ENCODE peak calls at places on chromosomes 16 and 17, in five cellular contexts. E is HCT116, B is H1, K is HepG2, U is SK-N-SH. O is an unnamed sample.

GRCh38 chr17:2904135-2904534 is 107.9 kb downstream of the RAP1GAP2 start:
- DNase-seq in E (no peak), B (no peak), K (no peak), U (peak; percentile 78), O (no peak)

GRCh38 chr16:8798174-8798527 is 512 bp downstream of the PMM2 start:
- DNase-seq in E (peak; percentile 2), B (no peak), K (peak; percentile 43), U (peak; percentile 29), O (no peak)

GRCh38 chr17:80129006-80129565 is 17.8 kb downstream of the EIF4A3 start:
- DNase-seq in E (no peak), B (no peak), K (no peak), U (no peak), O (peak; percentile 65)

GRCh38 chr17:13352747-13353415 is 248.8 kb downstream of the HS3ST3A1 start:
- DNase-seq in E (no peak), B (no peak), K (no peak), U (no peak), O (no peak)

GRCh38 chr16:67470314-67470713 is 10.6 kb downstream of the ATP6V0D1 start:
- DNase-seq in E (no peak), B (no peak), K (no peak), U (peak; percentile 61), O (peak; percentile 51)

GRCh38 chr17:9206160-9206988 is 185.1 kb downstream of the NTN1 start:
- DNase-seq in E (no peak), B (no peak), K (no peak), U (no peak), O (no peak)

GRCh38 chr17:2177235-2177811 is 122.4 kb downstream of the HIC1 start:
- DNase-seq in E (no peak), B (no peak), K (peak; percentile 80), U (no peak), O (no peak)

GRCh38 chr17:8176197-8176940 is at the start of gene TMEM107:
- DNase-seq in E (peak; percentile 74), B (peak; percentile 95), K (peak; percentile 80), U (peak; percentile 87), O (peak; percentile 86)

GRCh38 chr17:19312406-19312805 is 50.1 kb downstream of the B9D1 start:
- DNase-seq in E (no peak), B (no peak), K (no peak), U (no peak), O (no peak)

GRCh38 chr16:80105160-80105559 is 435.6 kb upstream of the DYNLRB2 start:
- DNase-seq in E (no peak), B (no peak), K (no peak), U (no peak), O (peak; percentile 8)

GRCh38 chr16:11675561-11676511 is 7.6 kb downstream of the SNN start:
- DNase-seq in E (peak; percentile 72), B (no peak), K (peak; percentile 88), U (no peak), O (no peak)

GRCh38 chr16:57383276-57384247 is 11.3 kb downstream of the CX3CL1 start:
- DNase-seq in E (no peak), B (no peak), K (peak; percentile 44), U (no peak), O (no peak)

GRCh38 chr17:35947156-35947585 is 3.7 kb upstream of the LYZL6 start:
- DNase-seq in E (peak; percentile 46), B (peak; percentile 72), K (peak; percentile 52), U (peak; percentile 54), O (peak; percentile 18)
- TF ChIP-seq JUND in E (no peak), B (no peak), K (no peak), U (no peak), O (no peak)

GRCh38 chr17:42979511-42980273 is at the start of gene PTGES3L:
- DNase-seq in E (no peak), B (peak; percentile 67), K (peak; percentile 88), U (peak; percentile 91), O (peak; percentile 49)
- TF ChIP-seq JUND in E (no peak), B (no peak), K (no peak), U (no peak), O (no peak)

DNA sequence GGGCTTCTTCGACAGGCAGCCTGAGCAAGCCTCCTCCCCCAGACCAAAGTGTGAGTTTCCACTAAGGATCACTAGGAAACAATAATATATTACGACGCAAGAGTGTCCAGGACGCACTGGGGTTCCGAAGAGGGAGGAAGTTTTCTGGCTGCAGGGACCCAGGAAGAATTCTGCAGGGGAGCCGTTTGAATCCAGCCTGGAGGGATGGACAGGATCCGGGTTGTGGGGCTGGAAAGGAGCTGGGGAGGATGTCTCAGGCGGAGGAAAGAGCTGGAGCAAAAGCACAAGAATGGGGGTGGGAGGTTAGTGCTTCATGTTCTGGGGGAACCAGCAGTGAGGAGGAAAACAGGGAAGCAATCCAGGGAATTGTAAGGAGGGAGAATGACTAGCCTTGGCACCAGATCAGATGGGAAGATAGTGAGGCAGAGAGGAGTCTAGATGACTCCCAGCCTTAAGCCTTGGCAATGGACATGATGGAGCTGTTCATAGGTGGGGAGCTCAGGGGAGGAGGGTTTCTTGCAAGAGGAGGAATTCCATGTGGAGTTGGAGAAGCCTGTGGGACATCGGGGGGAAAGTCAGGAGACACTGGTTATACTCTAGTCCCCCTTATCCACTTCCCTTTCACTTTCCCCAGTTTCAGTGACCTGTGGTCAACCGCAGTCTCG is 26.6 kb downstream of the NGFR start:
- DNase-seq in E (no peak), B (peak; percentile 31), K (no peak), U (peak; percentile 8), O (no peak)
- TF ChIP-seq JUND in E (no peak), B (no peak), K (no peak), U (no peak), O (no peak)

DNA sequence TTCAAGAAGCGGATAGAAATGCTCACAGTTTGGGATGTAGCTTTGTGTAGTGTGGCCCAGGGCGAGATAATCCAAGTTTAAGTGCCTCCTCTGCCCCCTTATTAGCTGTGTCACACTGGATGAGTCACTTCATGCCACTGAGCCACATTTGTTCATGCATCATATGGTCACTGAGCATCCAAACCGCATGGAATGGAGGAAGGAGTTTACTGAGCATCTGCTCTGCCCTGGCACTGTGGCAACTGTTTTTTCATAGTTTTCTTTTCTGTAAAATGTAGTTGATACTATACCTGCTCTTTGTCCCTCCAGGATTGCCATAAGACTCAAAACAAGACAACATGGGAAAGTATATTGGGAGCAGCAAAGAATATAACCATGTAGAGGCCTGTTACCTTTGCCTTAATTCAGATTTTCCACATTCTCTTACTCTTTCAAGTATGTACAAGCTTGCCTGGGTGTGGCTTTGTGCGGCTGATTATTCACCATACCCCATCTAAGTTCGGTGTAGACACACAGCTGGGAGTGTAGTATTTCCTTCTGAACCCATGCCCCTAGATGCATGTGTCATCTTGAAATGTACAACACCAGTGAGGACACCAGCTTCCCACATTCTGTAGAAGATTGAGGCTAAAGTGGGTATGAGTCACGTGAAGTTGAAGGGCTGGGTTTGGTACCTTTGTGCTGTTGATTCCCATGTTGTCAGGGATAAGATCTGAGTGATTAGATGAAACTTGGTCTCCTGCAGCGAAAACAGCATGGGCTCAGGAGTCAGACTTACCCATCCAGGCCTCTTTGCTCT is 14.8 kb upstream of the DHX8 start:
- DNase-seq in E (peak; percentile 46), B (no peak), K (peak; percentile 74), U (no peak), O (no peak)
- TF ChIP-seq JUND in E (peak; percentile 37), B (no peak), K (no peak), U (peak; percentile 65), O (no peak)

GRCh38 chr16:13453325-13453724 is 466.6 kb upstream of the ERCC4 start:
- DNase-seq in E (no peak), B (no peak), K (no peak), U (no peak), O (peak; percentile 7)

GRCh38 chr16:13448346-13448745 is 471.6 kb upstream of the ERCC4 start:
- DNase-seq in E (no peak), B (no peak), K (no peak), U (no peak), O (no peak)

DNA sequence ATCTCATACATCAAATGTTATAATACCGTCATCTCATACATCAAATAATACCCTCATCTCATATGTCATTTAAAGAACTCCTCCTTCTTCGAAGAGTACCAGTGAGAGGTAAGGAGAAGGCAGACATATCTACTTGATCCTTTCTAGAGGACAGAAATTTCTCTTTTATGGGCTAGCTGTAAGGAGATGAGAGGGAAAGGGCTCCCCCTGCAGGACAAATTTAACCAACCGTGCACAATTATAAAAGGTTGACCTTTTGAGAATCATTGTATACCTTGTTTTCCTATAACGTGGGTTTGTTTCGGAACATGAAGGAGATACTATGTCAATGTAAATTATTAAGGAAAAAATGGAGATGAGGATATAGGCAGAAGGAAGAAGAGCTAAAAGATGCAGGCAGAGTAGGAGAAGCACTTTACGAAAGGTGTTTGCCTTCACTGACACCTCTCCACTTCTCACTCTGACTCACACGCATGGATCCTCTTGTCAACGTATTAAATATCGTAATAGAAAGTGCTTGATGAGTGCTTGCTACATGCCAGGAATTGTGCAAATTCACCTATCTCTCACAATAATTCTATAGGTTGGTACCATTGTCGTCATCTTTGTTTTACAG is 465.9 kb upstream of the ERCC4 start:
- DNase-seq in E (peak; percentile 4), B (peak; percentile 72), K (peak; percentile 38), U (peak; percentile 33), O (peak; percentile 16)
- TF ChIP-seq JUND in E (no peak), B (no peak), K (no peak), U (no peak), O (no peak)

GRCh38 chr16:87436225-87437172 is 44.4 kb downstream of the MAP1LC3B start:
- DNase-seq in E (no peak), B (no peak), K (no peak), U (peak; percentile 77), O (no peak)

GRCh38 chr16:87434146-87434667 is 42.1 kb downstream of the MAP1LC3B start:
- DNase-seq in E (no peak), B (no peak), K (no peak), U (no peak), O (no peak)

GRCh38 chr16:87437327-87437726 is 45.2 kb downstream of the MAP1LC3B start:
- DNase-seq in E (no peak), B (no peak), K (no peak), U (no peak), O (no peak)

GRCh38 chr16:87437911-87438610 is 45.9 kb downstream of the MAP1LC3B start:
- DNase-seq in E (no peak), B (no peak), K (no peak), U (peak; percentile 61), O (no peak)

DNA sequence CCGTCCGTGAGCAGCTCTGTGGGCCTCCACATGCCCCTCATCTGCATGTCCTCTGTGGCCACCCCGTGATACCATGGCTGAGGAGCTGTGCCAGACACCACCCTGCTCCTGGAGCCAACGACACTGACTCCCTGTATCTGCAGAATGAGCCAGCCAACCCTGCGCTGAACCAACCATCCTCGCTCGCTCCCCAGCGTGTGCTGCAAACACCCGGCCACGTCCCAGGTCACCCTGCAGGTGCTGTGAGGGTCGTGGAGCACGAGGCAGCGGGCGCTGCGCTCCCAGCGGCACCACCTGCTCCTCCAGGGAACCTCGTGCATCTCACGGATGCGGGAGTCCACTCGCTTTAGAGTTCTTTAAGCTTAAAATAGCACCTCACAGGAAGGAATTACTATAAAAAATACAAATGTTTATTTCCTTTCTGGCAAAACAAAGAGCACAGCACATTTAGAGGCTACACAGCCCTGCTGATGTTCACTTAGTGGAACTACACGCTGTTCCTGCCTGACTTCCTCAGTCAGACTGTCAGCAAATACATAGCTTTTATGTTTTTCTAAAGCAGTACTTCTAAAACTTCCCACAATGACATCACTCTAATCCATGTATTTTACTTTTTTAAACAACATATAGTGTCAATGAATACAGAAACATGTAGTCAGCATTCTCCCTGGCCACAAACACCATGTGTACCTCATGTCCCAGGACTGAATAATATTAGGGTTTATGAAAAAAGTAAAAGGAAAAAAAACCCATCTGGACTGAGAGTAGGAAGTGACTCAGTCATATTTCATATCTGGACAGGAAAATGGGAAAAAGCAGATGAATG is 43.5 kb downstream of the MAP1LC3B start:
- DNase-seq in E (no peak), B (no peak), K (no peak), U (peak; percentile 41), O (no peak)
- TF ChIP-seq JUND in E (no peak), B (no peak), K (no peak), U (peak; percentile 68), O (no peak)

GRCh38 chr17:16293918-16294317 is 59.4 kb downstream of the CENPV start:
- DNase-seq in E (no peak), B (no peak), K (no peak), U (no peak), O (no peak)
- TF ChIP-seq JUND in E (no peak), B (no peak), K (no peak), U (no peak), O (no peak)

O was measured in T47D.